ENCODE peak calls at places on chromosomes 12 and 14, in six cellular contexts. H is fibroblast of lung; G is lower lobe of right lung; Z is RWPE2; J is tibial artery; D is CD8-positive, alpha-beta T cell. C is an unnamed sample.
A peak's percentile ranks its signal among the peaks of the same experiment; 100 is the strongest.

GRCh38 chr12:67794151-67794550 is 145.6 kb downstream of the DYRK2 start:
- DNase-seq in D (no peak), J (no peak), H (peak; percentile 75), G (no peak), Z (no peak), C (peak; percentile 35)

GRCh38 chr12:571795-572531 is 91.3 kb downstream of the NINJ2 start:
- DNase-seq in G (peak; percentile 41), J (peak; percentile 84), Z (peak; percentile 48), H (no peak), D (no peak), C (no peak)

GRCh38 chr14:47186491-47186890 is 488.9 kb downstream of the MDGA2 start:
- DNase-seq in G (no peak), J (no peak), H (no peak), Z (no peak), D (no peak), C (no peak)

GRCh38 chr14:59771577-59771976 is 99.0 kb downstream of the RTN1 start:
- DNase-seq in H (peak; percentile 47), J (no peak), Z (no peak), D (no peak), G (no peak), C (no peak)

GRCh38 chr12:118220697-118221096 is 84.8 kb downstream of the PEBP1 start:
- DNase-seq in H (peak; percentile 10), G (no peak), Z (no peak), J (no peak), D (no peak), C (peak; percentile 1)

GRCh38 chr12:56922032-56922431 is 12.2 kb downstream of the SDR9C7 start:
- DNase-seq in D (no peak), H (no peak), Z (no peak), G (no peak), J (no peak), C (no peak)

GRCh38 chr12:94805749-94806148 is 155.4 kb upstream of the TMCC3 start:
- DNase-seq in G (no peak), J (no peak), D (no peak), Z (no peak), H (peak; percentile 47), C (peak; percentile 5)

GRCh38 chr12:41919526-41920305 is 225.0 kb downstream of the GXYLT1 start:
- DNase-seq in J (no peak), H (no peak), Z (no peak), D (no peak), G (no peak), C (no peak)

GRCh38 chr12:18747960-18748359 is 10.0 kb downstream of the CAPZA3 start:
- DNase-seq in D (no peak), Z (no peak), H (peak; percentile 83), G (no peak), J (no peak), C (peak; percentile 83)

GRCh38 chr12:106760184-106760531 is 14.3 kb upstream of the RIC8B start:
- DNase-seq in H (no peak), D (no peak), J (no peak), Z (no peak), G (peak; percentile 55), C (no peak)

GRCh38 chr12:46985816-46986215 is 93.6 kb upstream of the PCED1B start:
- DNase-seq in Z (no peak), G (no peak), H (no peak), J (no peak), D (no peak), C (no peak)

GRCh38 chr12:105357162-105357691 is 26.7 kb downstream of the C12orf75 start:
- DNase-seq in G (no peak), Z (no peak), D (no peak), J (no peak), H (no peak), C (peak; percentile 55)

GRCh38 chr12:124898200-124898950 is 16.1 kb downstream of the UBC start:
- DNase-seq in G (peak; percentile 71), D (peak; percentile 79), Z (no peak), H (peak; percentile 48), J (no peak), C (peak; percentile 67)

GRCh38 chr12:80763874-80764273 is 47.2 kb downstream of the MYF5 start:
- DNase-seq in D (no peak), J (no peak), G (no peak), Z (no peak), H (peak; percentile 81), C (peak; percentile 27)

GRCh38 chr12:79776111-79776510 is 85.3 kb upstream of the PAWR start:
- DNase-seq in J (no peak), Z (no peak), H (peak; percentile 43), G (no peak), D (no peak), C (peak; percentile 38)

GRCh38 chr12:62517887-62518286 is 51.3 kb downstream of the MON2 start:
- DNase-seq in Z (no peak), G (no peak), D (no peak), H (no peak), J (no peak), C (no peak)

GRCh38 chr12:115912440-115912839 is 365.1 kb downstream of the MED13L start:
- DNase-seq in G (no peak), D (no peak), Z (no peak), J (no peak), H (no peak), C (no peak)

GRCh38 chr14:31566456-31566855 is 5.3 kb downstream of the NUBPL start:
- DNase-seq in D (no peak), J (no peak), G (no peak), H (no peak), Z (no peak), C (no peak)

GRCh38 chr14:36942522-36943245 is 229.7 kb downstream of the SLC25A21 start:
- DNase-seq in H (peak; percentile 37), D (no peak), Z (no peak), J (no peak), G (no peak), C (no peak)

GRCh38 chr12:101697930-101698781 is 716 bp downstream of the CHPT1 start:
- DNase-seq in H (peak; percentile 31), J (peak; percentile 76), D (no peak), G (peak; percentile 70), Z (no peak), C (no peak)

GRCh38 chr12:79360936-79361335 is 329.8 kb downstream of the PAWR start:
- DNase-seq in Z (no peak), G (no peak), D (no peak), J (no peak), H (no peak), C (no peak)

GRCh38 chr12:131720921-131721320 is 10.0 kb downstream of the SFSWAP start:
- DNase-seq in G (no peak), J (no peak), Z (peak; percentile 55), H (peak; percentile 3), D (no peak), C (no peak)

GRCh38 chr12:122421263-122421814 is 1.1 kb downstream of the CLIP1 start:
- DNase-seq in H (peak; percentile 64), G (peak; percentile 68), Z (no peak), J (peak; percentile 77), D (no peak), C (peak; percentile 34)

GRCh38 chr12:100138048-100138907 is 4.4 kb downstream of the BLTP3B start:
- DNase-seq in H (peak; percentile 28), D (no peak), Z (no peak), G (no peak), J (no peak), C (no peak)

GRCh38 chr14:104087505-104087904 is 2.0 kb downstream of the ASPG start:
- DNase-seq in Z (no peak), J (peak; percentile 61), G (peak; percentile 43), D (no peak), H (no peak), C (no peak)

GRCh38 chr14:68810173-68811153 is 17.6 kb upstream of the ZFP36L1 start:
- DNase-seq in J (no peak), D (no peak), G (peak; percentile 65), Z (peak; percentile 27), H (no peak), C (no peak)

GRCh38 chr14:104133496-104133895 is 4.9 kb upstream of the KIF26A start:
- DNase-seq in D (peak; percentile 13), Z (peak; percentile 66), G (no peak), H (no peak), J (peak; percentile 47), C (no peak)

GRCh38 chr12:52494518-52494917 is 1.5 kb upstream of the KRT6A start:
- DNase-seq in J (no peak), G (peak; percentile 67), D (no peak), Z (peak; percentile 91), H (peak; percentile 26), C (no peak)

GRCh38 chr12:74889563-74890236 is 319.9 kb downstream of the KCNC2 start:
- DNase-seq in H (peak; percentile 50), D (no peak), G (no peak), Z (no peak), J (no peak), C (peak; percentile 53)

DNA sequence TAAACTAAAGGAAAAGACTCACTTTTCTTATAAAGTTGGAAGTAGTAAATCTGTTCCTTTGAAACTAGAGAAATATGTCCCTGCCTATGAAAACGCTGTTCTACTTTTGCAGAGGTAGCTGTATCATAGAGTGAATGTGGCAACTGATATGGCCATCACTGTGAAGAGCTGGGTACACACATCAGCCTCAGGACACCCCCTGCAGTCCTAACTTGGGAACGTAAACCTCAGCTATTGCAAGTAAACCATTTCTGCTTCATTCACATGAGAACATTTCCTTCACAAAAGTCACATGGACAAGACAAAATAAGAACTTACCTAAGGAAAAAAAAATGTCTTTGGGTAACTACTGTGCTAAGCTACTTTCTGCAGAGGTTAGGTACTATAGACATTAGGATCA is 233.3 kb upstream of the PPFIA2 start:
- DNase-seq in J (no peak), D (peak; percentile 37), Z (no peak), H (no peak), G (no peak), C (no peak)
- TF ChIP-seq CTCF in J (peak; percentile 49), D (no peak), Z (no peak), H (no peak), G (peak; percentile 22), C (no peak)

GRCh38 chr14:52283099-52283498 is 15.6 kb downstream of the PTGDR start:
- DNase-seq in Z (no peak), D (no peak), J (no peak), G (no peak), H (no peak), C (no peak)
- TF ChIP-seq CTCF in Z (no peak), D (no peak), J (no peak), G (no peak), H (no peak), C (no peak)

GRCh38 chr14:88233915-88234314 is 89.2 kb downstream of the KCNK10 start:
- DNase-seq in G (no peak), J (no peak), D (no peak), Z (no peak), H (no peak), C (no peak)
- TF ChIP-seq CTCF in G (no peak), J (no peak), D (no peak), Z (peak; percentile 42), H (no peak), C (peak; percentile 30)

GRCh38 chr12:109808876-109809646 is 24.1 kb downstream of the TRPV4 start:
- DNase-seq in J (no peak), H (no peak), Z (no peak), G (no peak), D (no peak), C (no peak)

GRCh38 chr12:109810954-109811623 is 22.1 kb downstream of the TRPV4 start:
- DNase-seq in J (no peak), D (no peak), Z (no peak), G (no peak), H (no peak), C (no peak)

GRCh38 chr12:109814600-109814999 is 18.6 kb downstream of the TRPV4 start:
- DNase-seq in G (no peak), H (no peak), D (no peak), Z (no peak), J (no peak), C (no peak)

GRCh38 chr12:109813810-109814416 is 19.3 kb downstream of the TRPV4 start:
- DNase-seq in Z (no peak), D (no peak), H (no peak), G (no peak), J (no peak), C (no peak)

GRCh38 chr12:109811624-109811995 is 21.6 kb downstream of the TRPV4 start:
- DNase-seq in G (no peak), Z (no peak), D (no peak), J (no peak), H (no peak), C (no peak)
- TF ChIP-seq CTCF in G (no peak), Z (no peak), D (no peak), J (no peak), H (no peak), C (peak; percentile 58)